ENCODE peak calls at places on chromosomes 16 and 17, in ten cellular contexts. One of them, this sample, is unnamed. For H3K9me3 and H3K4me1, the result is how much of the 10 kb centered on the place peaks cover.

GRCh38 chr17:2598166-2598565 is 4.7 kb downstream of the PAFAH1B1 start:
- DNase-seq in right lobe of liver: no peak
- DNase-seq in esophagus squamous epithelium: no peak
- DNase-seq in CD8-positive, alpha-beta memory T cell: no peak
- DNase-seq in ovary: no peak
- DNase-seq in naive thymus-derived CD4-positive, alpha-beta T cell: no peak
- DNase-seq in spleen: no peak
- DNase-seq in CD8-positive, alpha-beta T cell: no peak
- DNase-seq in esophagus muscularis mucosa: no peak
- DNase-seq in stomach: no peak
- DNase-seq in this sample: no peak

GRCh38 chr17:52297230-52298010 is 138.9 kb upstream of the CA10 start:
- DNase-seq in right lobe of liver: no peak
- DNase-seq in esophagus squamous epithelium: no peak
- DNase-seq in CD8-positive, alpha-beta memory T cell: no peak
- DNase-seq in ovary: no peak
- DNase-seq in naive thymus-derived CD4-positive, alpha-beta T cell: no peak
- DNase-seq in spleen: no peak
- DNase-seq in CD8-positive, alpha-beta T cell: no peak
- DNase-seq in esophagus muscularis mucosa: no peak
- DNase-seq in stomach: no peak
- DNase-seq in this sample: no peak

GRCh38 chr17:80217703-80218362 is 2.3 kb downstream of the SGSH start:
- DNase-seq in right lobe of liver: no peak
- DNase-seq in esophagus squamous epithelium: no peak
- DNase-seq in CD8-positive, alpha-beta memory T cell: no peak
- DNase-seq in ovary: no peak
- DNase-seq in naive thymus-derived CD4-positive, alpha-beta T cell: no peak
- DNase-seq in spleen: no peak
- DNase-seq in CD8-positive, alpha-beta T cell: no peak
- DNase-seq in esophagus muscularis mucosa: no peak
- DNase-seq in stomach: no peak
- DNase-seq in this sample: no peak

GRCh38 chr17:75490173-75490743 is 25.1 kb downstream of the CASKIN2 start:
- DNase-seq in right lobe of liver: peak
- DNase-seq in esophagus squamous epithelium: no peak
- DNase-seq in CD8-positive, alpha-beta memory T cell: no peak
- DNase-seq in ovary: no peak
- DNase-seq in naive thymus-derived CD4-positive, alpha-beta T cell: no peak
- DNase-seq in spleen: no peak
- DNase-seq in CD8-positive, alpha-beta T cell: no peak
- DNase-seq in esophagus muscularis mucosa: no peak
- DNase-seq in stomach: peak
- DNase-seq in this sample: no peak

GRCh38 chr17:50240876-50241275 is 33.4 kb upstream of the TMEM92 start:
- DNase-seq in right lobe of liver: no peak
- DNase-seq in esophagus squamous epithelium: no peak
- DNase-seq in CD8-positive, alpha-beta memory T cell: no peak
- DNase-seq in ovary: no peak
- DNase-seq in naive thymus-derived CD4-positive, alpha-beta T cell: no peak
- DNase-seq in spleen: no peak
- DNase-seq in CD8-positive, alpha-beta T cell: no peak
- DNase-seq in esophagus muscularis mucosa: no peak
- DNase-seq in stomach: no peak
- DNase-seq in this sample: no peak

GRCh38 chr16:72198021-72198420 is 26.1 kb upstream of the PMFBP1 start:
- DNase-seq in right lobe of liver: no peak
- DNase-seq in esophagus squamous epithelium: no peak
- DNase-seq in CD8-positive, alpha-beta memory T cell: no peak
- DNase-seq in ovary: peak
- DNase-seq in naive thymus-derived CD4-positive, alpha-beta T cell: no peak
- DNase-seq in spleen: no peak
- DNase-seq in CD8-positive, alpha-beta T cell: no peak
- DNase-seq in esophagus muscularis mucosa: no peak
- DNase-seq in stomach: no peak
- DNase-seq in this sample: peak

GRCh38 chr17:77245162-77245926 is 104.6 kb downstream of the SEC14L1 start:
- DNase-seq in right lobe of liver: no peak
- DNase-seq in esophagus squamous epithelium: no peak
- DNase-seq in CD8-positive, alpha-beta memory T cell: no peak
- DNase-seq in ovary: no peak
- DNase-seq in naive thymus-derived CD4-positive, alpha-beta T cell: no peak
- DNase-seq in spleen: no peak
- DNase-seq in CD8-positive, alpha-beta T cell: no peak
- DNase-seq in esophagus muscularis mucosa: no peak
- DNase-seq in stomach: no peak
- DNase-seq in this sample: no peak

GRCh38 chr16:11604783-11605563 is 18.3 kb upstream of the LITAF start:
- DNase-seq in right lobe of liver: peak
- DNase-seq in esophagus squamous epithelium: no peak
- DNase-seq in CD8-positive, alpha-beta memory T cell: no peak
- DNase-seq in ovary: peak
- DNase-seq in naive thymus-derived CD4-positive, alpha-beta T cell: no peak
- DNase-seq in spleen: peak
- DNase-seq in CD8-positive, alpha-beta T cell: no peak
- DNase-seq in esophagus muscularis mucosa: no peak
- DNase-seq in stomach: no peak
- DNase-seq in this sample: no peak

GRCh38 chr17:75810216-75810615 is 25.6 kb downstream of the UNK start:
- DNase-seq in right lobe of liver: peak
- DNase-seq in esophagus squamous epithelium: no peak
- DNase-seq in CD8-positive, alpha-beta memory T cell: no peak
- DNase-seq in ovary: no peak
- DNase-seq in naive thymus-derived CD4-positive, alpha-beta T cell: no peak
- DNase-seq in spleen: no peak
- DNase-seq in CD8-positive, alpha-beta T cell: no peak
- DNase-seq in esophagus muscularis mucosa: no peak
- DNase-seq in stomach: no peak
- DNase-seq in this sample: no peak

GRCh38 chr16:75640598-75640997 is 6.9 kb downstream of the KARS1 start:
- DNase-seq in right lobe of liver: no peak
- DNase-seq in esophagus squamous epithelium: no peak
- DNase-seq in CD8-positive, alpha-beta memory T cell: no peak
- DNase-seq in ovary: no peak
- DNase-seq in naive thymus-derived CD4-positive, alpha-beta T cell: no peak
- DNase-seq in spleen: no peak
- DNase-seq in CD8-positive, alpha-beta T cell: no peak
- DNase-seq in esophagus muscularis mucosa: no peak
- DNase-seq in stomach: no peak
- DNase-seq in this sample: no peak

GRCh38 chr16:51682905-51683304 is 531.8 kb upstream of the SALL1 start:
- DNase-seq in right lobe of liver: no peak
- DNase-seq in esophagus squamous epithelium: no peak
- DNase-seq in CD8-positive, alpha-beta memory T cell: no peak
- DNase-seq in ovary: no peak
- DNase-seq in naive thymus-derived CD4-positive, alpha-beta T cell: no peak
- DNase-seq in spleen: no peak
- DNase-seq in CD8-positive, alpha-beta T cell: no peak
- DNase-seq in esophagus muscularis mucosa: no peak
- DNase-seq in stomach: no peak
- DNase-seq in this sample: peak

GRCh38 chr16:23082161-23082788 is 67.0 kb downstream of the USP31 start:
- DNase-seq in right lobe of liver: no peak
- DNase-seq in esophagus squamous epithelium: no peak
- DNase-seq in CD8-positive, alpha-beta memory T cell: no peak
- DNase-seq in ovary: no peak
- DNase-seq in naive thymus-derived CD4-positive, alpha-beta T cell: no peak
- DNase-seq in spleen: no peak
- DNase-seq in CD8-positive, alpha-beta T cell: no peak
- DNase-seq in esophagus muscularis mucosa: no peak
- DNase-seq in stomach: no peak
- DNase-seq in this sample: no peak

GRCh38 chr17:81039854-81040758 is 5.2 kb downstream of the BAIAP2 start:
- DNase-seq in right lobe of liver: no peak
- DNase-seq in esophagus squamous epithelium: no peak
- DNase-seq in CD8-positive, alpha-beta memory T cell: no peak
- DNase-seq in ovary: no peak
- DNase-seq in naive thymus-derived CD4-positive, alpha-beta T cell: no peak
- DNase-seq in spleen: no peak
- DNase-seq in CD8-positive, alpha-beta T cell: no peak
- DNase-seq in esophagus muscularis mucosa: no peak
- DNase-seq in stomach: no peak
- DNase-seq in this sample: peak

GRCh38 chr17:12691173-12691572 is 25.5 kb downstream of the MYOCD start:
- DNase-seq in right lobe of liver: no peak
- DNase-seq in esophagus squamous epithelium: no peak
- DNase-seq in CD8-positive, alpha-beta memory T cell: no peak
- DNase-seq in ovary: no peak
- DNase-seq in naive thymus-derived CD4-positive, alpha-beta T cell: no peak
- DNase-seq in spleen: no peak
- DNase-seq in CD8-positive, alpha-beta T cell: no peak
- DNase-seq in esophagus muscularis mucosa: no peak
- DNase-seq in stomach: no peak
- DNase-seq in this sample: no peak

GRCh38 chr16:12188674-12189249 is 212.2 kb downstream of the SNX29 start:
- DNase-seq in right lobe of liver: no peak
- DNase-seq in esophagus squamous epithelium: no peak
- DNase-seq in CD8-positive, alpha-beta memory T cell: no peak
- DNase-seq in ovary: no peak
- DNase-seq in naive thymus-derived CD4-positive, alpha-beta T cell: no peak
- DNase-seq in spleen: no peak
- DNase-seq in CD8-positive, alpha-beta T cell: no peak
- DNase-seq in esophagus muscularis mucosa: no peak
- DNase-seq in stomach: no peak
- DNase-seq in this sample: no peak

GRCh38 chr17:32757963-32758362 is 119.0 kb downstream of the MYO1D start:
- DNase-seq in right lobe of liver: no peak
- DNase-seq in esophagus squamous epithelium: no peak
- DNase-seq in CD8-positive, alpha-beta memory T cell: no peak
- DNase-seq in ovary: no peak
- DNase-seq in naive thymus-derived CD4-positive, alpha-beta T cell: no peak
- DNase-seq in spleen: no peak
- DNase-seq in CD8-positive, alpha-beta T cell: no peak
- DNase-seq in esophagus muscularis mucosa: no peak
- DNase-seq in stomach: no peak
- DNase-seq in this sample: no peak

GRCh38 chr16:35174006-35174405 is 1714.6 kb downstream of the TP53TG3F start:
- DNase-seq in right lobe of liver: no peak
- DNase-seq in esophagus squamous epithelium: no peak
- DNase-seq in CD8-positive, alpha-beta memory T cell: no peak
- DNase-seq in ovary: no peak
- DNase-seq in naive thymus-derived CD4-positive, alpha-beta T cell: no peak
- DNase-seq in spleen: peak
- DNase-seq in CD8-positive, alpha-beta T cell: no peak
- DNase-seq in esophagus muscularis mucosa: peak
- DNase-seq in stomach: no peak
- DNase-seq in this sample: no peak
- H3K9me3 ChIP-seq in right lobe of liver: under half
- H3K9me3 ChIP-seq in esophagus squamous epithelium: under half
- H3K9me3 ChIP-seq in CD8-positive, alpha-beta memory T cell: under half
- H3K9me3 ChIP-seq in ovary: under half
- H3K9me3 ChIP-seq in naive thymus-derived CD4-positive, alpha-beta T cell: under half
- H3K9me3 ChIP-seq in spleen: half or more
- H3K9me3 ChIP-seq in CD8-positive, alpha-beta T cell: under half
- H3K9me3 ChIP-seq in esophagus muscularis mucosa: under half
- H3K9me3 ChIP-seq in stomach: half or more
- H3K9me3 ChIP-seq in this sample: under half

DNA sequence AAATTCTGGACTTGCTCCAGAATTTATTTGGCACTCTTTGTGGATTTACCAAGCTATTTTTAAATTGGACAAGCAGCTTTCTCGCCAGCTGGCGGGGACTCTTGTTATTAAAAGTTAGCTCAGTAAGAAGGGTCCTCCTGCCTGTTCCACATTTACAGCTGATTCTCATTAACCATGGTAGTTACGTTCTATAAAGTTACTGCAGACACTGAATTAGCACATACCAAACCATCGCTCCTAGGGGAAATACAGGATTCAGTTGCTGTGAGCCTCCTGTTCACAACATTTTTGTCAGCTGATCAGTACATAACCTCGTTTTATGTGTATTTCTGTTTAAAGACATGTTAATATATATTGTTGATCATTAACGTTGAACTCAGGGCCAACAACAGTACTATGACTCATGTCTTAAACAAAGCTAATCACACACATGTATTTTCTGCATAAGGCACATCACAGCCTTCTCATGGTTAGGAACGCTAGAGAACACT is 4.2 kb downstream of the LDAF1 start:
- DNase-seq in right lobe of liver: no peak
- DNase-seq in esophagus squamous epithelium: no peak
- DNase-seq in CD8-positive, alpha-beta memory T cell: no peak
- DNase-seq in ovary: peak
- DNase-seq in naive thymus-derived CD4-positive, alpha-beta T cell: no peak
- DNase-seq in spleen: no peak
- DNase-seq in CD8-positive, alpha-beta T cell: no peak
- DNase-seq in esophagus muscularis mucosa: no peak
- DNase-seq in stomach: peak
- DNase-seq in this sample: no peak
- H3K4me3 ChIP-seq in right lobe of liver: no peak
- H3K4me3 ChIP-seq in esophagus squamous epithelium: peak
- H3K4me3 ChIP-seq in CD8-positive, alpha-beta memory T cell: no peak
- H3K4me3 ChIP-seq in ovary: no peak
- H3K4me3 ChIP-seq in naive thymus-derived CD4-positive, alpha-beta T cell: no peak
- H3K4me3 ChIP-seq in spleen: no peak
- H3K4me3 ChIP-seq in CD8-positive, alpha-beta T cell: no peak
- H3K4me3 ChIP-seq in esophagus muscularis mucosa: peak
- H3K4me3 ChIP-seq in stomach: no peak
- H3K4me3 ChIP-seq in this sample: no peak

DNA sequence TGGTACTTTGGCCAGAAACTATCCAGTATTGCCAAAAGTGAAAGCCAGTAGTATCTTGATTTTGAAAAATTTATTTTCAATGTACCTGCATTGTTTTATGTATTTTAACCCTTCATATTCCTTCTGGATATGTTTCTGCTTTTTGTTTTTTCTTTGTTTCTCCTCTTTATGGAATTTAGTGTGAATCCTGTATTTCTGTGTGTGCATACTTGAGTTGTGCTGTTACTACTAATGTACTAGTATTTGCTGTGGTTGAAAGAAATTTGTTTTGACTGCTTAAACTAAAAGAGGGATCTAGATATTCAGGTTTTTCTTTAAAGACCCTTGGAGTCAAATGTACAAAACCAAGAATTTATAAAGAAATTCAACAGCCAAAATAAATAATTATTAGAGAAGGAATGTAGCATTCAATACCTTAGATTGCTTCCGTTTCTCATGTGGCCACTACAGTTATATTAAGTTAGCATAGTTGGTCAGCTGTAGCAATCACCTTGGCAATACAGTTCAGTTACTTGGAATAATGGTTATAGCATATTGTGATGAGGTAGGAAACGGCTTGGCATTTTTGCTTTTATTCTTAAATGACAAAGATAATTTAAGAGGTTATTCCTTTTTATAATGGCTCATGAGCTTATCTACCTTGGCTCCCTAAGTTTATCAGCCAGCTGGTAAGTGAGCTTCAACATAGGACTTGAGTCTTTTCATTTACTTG is 4.9 kb downstream of the PHKB start:
- DNase-seq in right lobe of liver: no peak
- DNase-seq in esophagus squamous epithelium: no peak
- DNase-seq in CD8-positive, alpha-beta memory T cell: no peak
- DNase-seq in ovary: no peak
- DNase-seq in naive thymus-derived CD4-positive, alpha-beta T cell: no peak
- DNase-seq in spleen: no peak
- DNase-seq in CD8-positive, alpha-beta T cell: no peak
- DNase-seq in esophagus muscularis mucosa: no peak
- DNase-seq in stomach: no peak
- DNase-seq in this sample: no peak
- H3K4me1 ChIP-seq in right lobe of liver: under half
- H3K4me1 ChIP-seq in esophagus squamous epithelium: under half
- H3K4me1 ChIP-seq in CD8-positive, alpha-beta memory T cell: under half
- H3K4me1 ChIP-seq in ovary: under half
- H3K4me1 ChIP-seq in naive thymus-derived CD4-positive, alpha-beta T cell: under half
- H3K4me1 ChIP-seq in spleen: under half
- H3K4me1 ChIP-seq in CD8-positive, alpha-beta T cell: under half
- H3K4me1 ChIP-seq in esophagus muscularis mucosa: under half
- H3K4me1 ChIP-seq in stomach: half or more
- H3K4me1 ChIP-seq in this sample: under half

GRCh38 chr17:22270381-22270780 is 578.1 kb downstream of the KCNJ18 start:
- DNase-seq in right lobe of liver: peak
- DNase-seq in esophagus squamous epithelium: no peak
- DNase-seq in CD8-positive, alpha-beta memory T cell: no peak
- DNase-seq in ovary: no peak
- DNase-seq in naive thymus-derived CD4-positive, alpha-beta T cell: no peak
- DNase-seq in spleen: peak
- DNase-seq in CD8-positive, alpha-beta T cell: no peak
- DNase-seq in esophagus muscularis mucosa: no peak
- DNase-seq in stomach: no peak
- DNase-seq in this sample: no peak
- H3K9me3 ChIP-seq in right lobe of liver: under half
- H3K9me3 ChIP-seq in esophagus squamous epithelium: under half
- H3K9me3 ChIP-seq in CD8-positive, alpha-beta memory T cell: under half
- H3K9me3 ChIP-seq in ovary: under half
- H3K9me3 ChIP-seq in naive thymus-derived CD4-positive, alpha-beta T cell: under half
- H3K9me3 ChIP-seq in spleen: half or more
- H3K9me3 ChIP-seq in CD8-positive, alpha-beta T cell: under half
- H3K9me3 ChIP-seq in esophagus muscularis mucosa: under half
- H3K9me3 ChIP-seq in stomach: half or more
- H3K9me3 ChIP-seq in this sample: under half

This sample was measured in HAP-1.